ENCODE peak calls at places on chromosome 14, in six cellular contexts. N, Z, Y, L, B and R are unnamed samples.

GRCh38 chr14:51554339-51554920 is 97.3 kb upstream of the FRMD6 start:
- DNase-seq in Y (no peak), B (no peak), N (no peak), Z (peak), L (no peak), R (no peak)

GRCh38 chr14:34489324-34489723 is 27.3 kb upstream of the SPTSSA start:
- DNase-seq in Y (no peak), B (no peak), Z (no peak), L (no peak), N (no peak), R (no peak)

GRCh38 chr14:101055106-101055662 is 151.7 kb upstream of the RTL1 start:
- DNase-seq in N (no peak), L (no peak), Y (no peak), B (no peak), Z (no peak), R (no peak)

GRCh38 chr14:34857689-34858449 is 17.3 kb downstream of the BAZ1A start:
- DNase-seq in B (no peak), N (no peak), Y (no peak), Z (no peak), L (no peak), R (no peak)

GRCh38 chr14:49893309-49894213 is 679 bp downstream of the ARF6 start:
- DNase-seq in Z (peak), L (no peak), B (peak), N (peak), Y (peak), R (peak)

GRCh38 chr14:92956961-92957360 is 34.0 kb downstream of the CHGA start:
- DNase-seq in B (no peak), N (no peak), Y (no peak), L (no peak), Z (no peak), R (no peak)

GRCh38 chr14:106436310-106436905 is 910.0 kb downstream of the TMEM121 start:
- DNase-seq in N (peak), Z (peak), L (no peak), B (peak), Y (peak), R (peak)

GRCh38 chr14:93804654-93805053 is 16.4 kb upstream of the PRIMA1 start:
- DNase-seq in Y (no peak), Z (no peak), L (no peak), B (no peak), N (no peak), R (no peak)

GRCh38 chr14:104557086-104557485 is 22.5 kb upstream of the C14orf180 start:
- DNase-seq in Z (no peak), L (no peak), B (no peak), N (peak), Y (no peak), R (no peak)

GRCh38 chr14:67400434-67400833 is 11.5 kb downstream of the PLEK2 start:
- DNase-seq in Z (no peak), Y (peak), B (no peak), L (no peak), N (no peak), R (no peak)

GRCh38 chr14:75042040-75042439 is 9.2 kb downstream of the MLH3 start:
- DNase-seq in Y (no peak), L (no peak), Z (peak), B (no peak), N (no peak), R (no peak)

GRCh38 chr14:100440207-100440631 is 117.1 kb downstream of the SLC25A47 start:
- DNase-seq in Z (peak), N (peak), L (peak), B (peak), Y (peak), R (peak)

GRCh38 chr14:67526181-67526580 is 6.9 kb upstream of the PLEKHH1 start:
- DNase-seq in N (no peak), L (no peak), Z (no peak), Y (no peak), B (no peak), R (no peak)

GRCh38 chr14:85058170-85058569 is 471.8 kb upstream of the FLRT2 start:
- DNase-seq in B (no peak), N (no peak), Z (no peak), Y (no peak), L (no peak), R (no peak)

GRCh38 chr14:85533821-85534271 is 3.9 kb downstream of the FLRT2 start:
- DNase-seq in B (peak), Y (no peak), N (peak), Z (peak), L (peak), R (no peak)

GRCh38 chr14:85187521-85187920 is 342.4 kb upstream of the FLRT2 start:
- DNase-seq in B (no peak), N (no peak), Y (no peak), L (no peak), Z (peak), R (no peak)

GRCh38 chr14:83071888-83072501 is 1538.3 kb upstream of the SEL1L start:
- DNase-seq in B (peak), N (no peak), L (no peak), Z (peak), Y (no peak), R (peak)

GRCh38 chr14:94805726-94806288 is 35.9 kb upstream of the GSC start:
- DNase-seq in Z (no peak), L (no peak), B (no peak), Y (peak), N (no peak), R (no peak)

GRCh38 chr14:30873308-30874119 is 845 bp upstream of the COCH start:
- DNase-seq in B (no peak), Z (no peak), N (no peak), Y (no peak), L (no peak), R (no peak)

DNA sequence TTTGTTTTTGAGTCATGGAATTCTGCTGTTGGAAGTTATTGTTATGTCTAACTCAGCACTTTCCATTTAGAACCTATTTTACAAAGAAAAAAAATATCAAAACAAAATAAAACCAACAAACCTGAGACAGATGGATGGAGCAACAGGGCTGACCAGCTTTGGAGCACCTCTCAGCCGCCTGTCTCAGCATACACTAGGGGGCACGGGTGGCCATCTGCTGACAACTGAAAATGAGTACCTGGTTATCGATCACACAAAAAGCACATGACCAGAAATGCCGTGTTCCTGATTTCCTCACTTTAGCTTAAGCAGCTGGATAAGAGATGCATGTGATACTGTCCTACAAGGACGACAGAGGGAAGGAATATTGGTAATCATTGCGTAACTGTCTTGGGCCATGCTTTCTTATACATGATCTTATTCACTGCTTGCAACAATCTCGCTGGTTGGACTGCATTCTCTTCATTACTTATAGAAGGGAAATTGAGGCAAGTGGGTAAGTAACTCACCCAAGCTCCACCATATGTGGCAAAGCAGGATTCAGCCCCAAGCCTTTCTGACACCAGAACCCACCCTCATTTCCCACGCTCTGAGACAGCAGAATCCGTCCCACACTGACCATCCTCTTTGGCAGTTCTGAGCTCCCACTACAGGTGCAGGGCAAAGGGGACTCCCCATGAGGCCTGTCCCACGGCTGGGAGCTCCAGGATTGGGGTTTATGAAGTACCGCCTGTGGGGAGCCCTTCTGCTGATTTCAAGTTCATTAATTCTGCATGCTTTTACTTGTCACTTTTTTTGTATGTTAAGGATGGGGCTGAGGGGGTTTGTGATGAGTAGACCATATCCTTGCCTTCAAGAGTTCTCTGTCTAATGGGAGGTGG is 43.5 kb downstream of the C14orf132 start:
- DNase-seq in N (peak), Z (peak), B (no peak), Y (no peak), L (no peak), R (no peak)
- TF ChIP-seq CTCF in N (peak), Z (no peak), B (no peak), Y (no peak), L (no peak), R (no peak)

GRCh38 chr14:70855486-70855885 is 46.2 kb upstream of the MAP3K9 start:
- DNase-seq in L (no peak), N (no peak), Z (no peak), B (no peak), Y (no peak), R (no peak)
- TF ChIP-seq CTCF in L (no peak), N (no peak), Z (no peak), B (no peak), Y (no peak), R (no peak)

GRCh38 chr14:22414876-22415632 is 174.0 kb downstream of the DAD1 start:
- DNase-seq in L (no peak), N (no peak), B (no peak), Z (no peak), Y (no peak), R (no peak)
- TF ChIP-seq CTCF in L (no peak), N (no peak), B (no peak), Z (no peak), Y (no peak), R (no peak)

DNA sequence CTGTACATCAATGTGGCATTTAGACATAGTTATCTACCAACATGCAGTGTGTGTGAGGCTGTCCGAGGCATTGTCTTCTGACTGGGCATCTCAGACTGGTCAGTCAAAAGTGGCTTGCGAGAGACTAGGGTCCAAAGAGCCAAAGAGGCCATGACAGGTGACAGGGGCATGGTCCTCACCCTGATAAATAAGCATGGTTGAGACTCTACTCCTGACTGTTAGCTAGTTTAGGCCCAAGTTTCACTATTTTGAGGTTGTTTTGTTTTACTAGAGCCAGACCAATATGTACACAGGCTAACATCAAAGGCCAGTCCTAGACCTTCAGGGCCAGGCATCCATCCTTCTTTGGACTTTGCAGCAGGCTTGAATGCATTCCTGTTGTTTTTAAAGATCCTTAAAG is 76.9 kb upstream of the SRSF5 start:
- DNase-seq in B (no peak), Y (no peak), Z (no peak), L (no peak), N (no peak), R (no peak)
- TF ChIP-seq CTCF in B (no peak), Y (no peak), Z (no peak), L (no peak), N (no peak), R (no peak)

GRCh38 chr14:99389171-99389826 is 91.4 kb downstream of the SETD3 start:
- DNase-seq in N (peak), Z (peak), Y (peak), B (peak), L (peak), R (peak)
- TF ChIP-seq CTCF in N (peak), Z (peak), Y (peak), B (peak), L (peak), R (peak)

DNA sequence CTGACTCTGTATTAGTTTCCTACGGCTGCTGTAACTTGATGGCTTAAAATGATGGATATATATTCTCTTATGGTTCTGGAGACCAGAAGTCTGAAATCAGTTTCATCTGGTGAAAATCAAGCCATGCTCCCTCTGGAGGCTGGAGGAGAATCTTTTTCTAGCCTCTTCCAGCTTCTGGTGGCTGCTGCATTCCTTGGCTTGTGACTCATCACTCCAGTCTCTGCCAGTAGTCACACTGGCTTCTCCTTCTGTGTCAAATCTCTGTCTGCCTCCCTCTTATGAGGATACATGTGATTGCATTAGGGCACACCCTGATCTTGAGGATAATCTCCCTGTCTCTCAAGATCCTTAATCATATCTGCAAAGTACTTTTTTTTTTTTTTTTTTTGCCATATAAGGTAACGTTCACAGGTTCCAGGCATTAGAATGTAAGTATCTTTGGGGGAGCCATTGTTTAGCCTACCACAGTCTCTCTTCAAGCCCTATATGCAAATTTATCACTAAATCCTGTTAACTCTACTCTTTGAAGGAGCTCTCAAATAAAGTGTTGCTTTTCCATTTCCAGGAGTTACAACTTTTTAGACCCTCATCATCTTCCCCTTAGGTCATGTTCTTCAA is 17.8 kb downstream of the DNAL1 start:
- DNase-seq in Z (peak), Y (no peak), N (peak), B (no peak), L (no peak), R (no peak)
- TF ChIP-seq CTCF in Z (peak), Y (no peak), N (peak), B (no peak), L (peak), R (no peak)

DNA sequence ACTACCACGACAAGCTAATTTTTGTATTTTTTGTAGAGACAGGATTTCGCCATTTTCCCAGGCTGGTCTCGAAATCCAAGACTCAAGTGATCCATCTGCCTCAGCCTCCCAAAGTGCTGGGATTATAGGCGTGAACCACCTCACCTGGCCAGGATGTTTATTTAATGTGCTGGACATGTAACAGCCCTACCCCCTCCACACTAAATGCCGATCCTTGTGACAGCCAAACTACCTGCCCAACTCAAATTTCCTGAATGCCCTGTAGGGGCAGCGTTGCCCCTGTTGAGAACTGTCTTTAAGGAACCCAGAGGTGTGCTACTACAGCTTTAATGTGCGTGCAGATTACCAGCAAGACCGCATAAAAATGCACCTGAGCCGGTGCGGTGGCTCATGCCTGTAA is 48.1 kb downstream of the KCNK13 start:
- DNase-seq in L (no peak), Z (no peak), B (no peak), N (peak), Y (no peak), R (no peak)
- TF ChIP-seq CTCF in L (peak), Z (no peak), B (no peak), N (peak), Y (no peak), R (peak)

GRCh38 chr14:33184587-33184986 is 245.9 kb downstream of the NPAS3 start:
- DNase-seq in L (no peak), N (peak), Y (no peak), B (no peak), Z (peak), R (no peak)
- TF ChIP-seq CTCF in L (no peak), N (peak), Y (no peak), B (no peak), Z (peak), R (no peak)

GRCh38 chr14:63205281-63205575 is 985 bp downstream of the RHOJ start:
- DNase-seq in B (no peak), Z (no peak), N (no peak), Y (no peak), L (no peak), R (no peak)
- TF ChIP-seq CTCF in B (no peak), Z (no peak), N (no peak), Y (no peak), L (no peak), R (no peak)